ENCODE peak calls at places on chromosome 2, in seven cellular contexts. S is caudate nucleus; B is activated CD8-positive, alpha-beta memory T cell treated with anti-CD3 and anti-CD28 coated beads for 4 hours; E is activated naive CD8-positive, alpha-beta T cell treated with anti-CD3 and anti-CD28 coated beads, Interleukin-2, amount 50 U/mL, for 16 hours; D is choroid plexus epithelial cell; A is endothelial cell; K is HTR-8/SVneo. L is an unnamed sample.

GRCh38 chr2:61356958-61357350 is 113.9 kb downstream of the USP34 start:
- DNase-seq in B (no peak), A (no peak), S (no peak), E (no peak), K (no peak), D (peak), L (no peak)

GRCh38 chr2:55419236-55419513 is 481 bp downstream of the CCDC88A start:
- DNase-seq in K (no peak), E (no peak), D (no peak), S (no peak), A (no peak), B (no peak), L (no peak)

GRCh38 chr2:221450280-221450679 is 121.8 kb downstream of the EPHA4 start:
- DNase-seq in E (no peak), D (no peak), S (no peak), B (no peak), A (no peak), K (no peak), L (no peak)

GRCh38 chr2:166365803-166366420 is 9.8 kb downstream of the SCN9A start:
- DNase-seq in A (no peak), S (no peak), K (no peak), E (no peak), B (no peak), D (no peak), L (no peak)

GRCh38 chr2:43636616-43637015 is 444 bp upstream of the PLEKHH2 start:
- DNase-seq in S (no peak), K (no peak), D (no peak), E (no peak), A (no peak), B (no peak), L (peak)

GRCh38 chr2:108145551-108145950 is 94.2 kb upstream of the SULT1C3 start:
- DNase-seq in K (no peak), E (no peak), B (no peak), D (no peak), A (no peak), S (no peak), L (no peak)

GRCh38 chr2:233426619-233427342 is 72.5 kb downstream of the DGKD start:
- DNase-seq in E (peak), D (peak), A (no peak), S (no peak), K (no peak), B (peak), L (peak)

GRCh38 chr2:81870119-81870518 is 1565.6 kb upstream of the LRRTM1 start:
- DNase-seq in E (no peak), B (no peak), S (no peak), K (no peak), A (no peak), D (no peak), L (no peak)

GRCh38 chr2:5493256-5493655 is 198.9 kb upstream of the SOX11 start:
- DNase-seq in B (no peak), A (no peak), D (no peak), E (no peak), K (no peak), S (no peak), L (no peak)

GRCh38 chr2:229164545-229165249 is 106.4 kb downstream of the PID1 start:
- DNase-seq in K (no peak), E (no peak), D (peak), B (no peak), A (no peak), S (no peak), L (no peak)

GRCh38 chr2:136242687-136243277 is 124.8 kb upstream of the CXCR4 start:
- DNase-seq in K (no peak), B (peak), A (no peak), E (no peak), S (no peak), D (peak), L (peak)

GRCh38 chr2:144131042-144131441 is 388.9 kb downstream of the ZEB2 start:
- DNase-seq in K (no peak), A (no peak), D (peak), S (no peak), E (no peak), B (no peak), L (no peak)

GRCh38 chr2:8154936-8155335 is 526.9 kb upstream of the ID2 start:
- DNase-seq in S (no peak), D (no peak), B (no peak), A (no peak), K (no peak), E (no peak), L (peak)

GRCh38 chr2:42360890-42361727 is at the start of gene COX7A2L:
- DNase-seq in E (peak), D (peak), K (peak), B (peak), S (peak), A (peak), L (peak)

GRCh38 chr2:191923652-191923997 is 76.7 kb upstream of the CAVIN2 start:
- DNase-seq in K (no peak), B (no peak), E (no peak), D (no peak), S (no peak), A (no peak), L (no peak)

GRCh38 chr2:172256886-172257285 is 154.2 kb upstream of the DLX2 start:
- DNase-seq in D (no peak), B (no peak), K (no peak), E (no peak), S (no peak), A (no peak), L (no peak)

GRCh38 chr2:127646487-127647241 is 711 bp downstream of the GPR17 start:
- DNase-seq in B (no peak), E (no peak), S (no peak), K (no peak), D (no peak), A (no peak), L (no peak)

GRCh38 chr2:22992446-22992845 is 392.5 kb upstream of the KLHL29 start:
- DNase-seq in B (no peak), A (no peak), E (no peak), D (no peak), K (no peak), S (no peak), L (no peak)

GRCh38 chr2:11004206-11004605 is 92.5 kb downstream of the KCNF1 start:
- DNase-seq in S (no peak), A (no peak), E (no peak), K (peak), D (peak), B (no peak), L (no peak)

GRCh38 chr2:97950329-97951154 is 45.2 kb downstream of the TMEM131 start:
- DNase-seq in A (no peak), B (no peak), S (no peak), E (no peak), D (peak), K (peak), L (no peak)

GRCh38 chr2:68193144-68193543 is 35.5 kb downstream of the PNO1 start:
- DNase-seq in D (peak), A (no peak), B (no peak), K (no peak), S (no peak), E (no peak), L (no peak)

GRCh38 chr2:218879881-218880748 is 537 bp upstream of the WNT10A start:
- DNase-seq in B (peak), K (no peak), D (no peak), E (peak), A (no peak), S (no peak), L (peak)

GRCh38 chr2:43321446-43321845 is 95.0 kb upstream of the ZFP36L2 start:
- DNase-seq in A (no peak), S (no peak), K (no peak), E (no peak), D (no peak), B (no peak), L (no peak)

GRCh38 chr2:23058435-23058834 is 326.5 kb upstream of the KLHL29 start:
- DNase-seq in S (no peak), D (no peak), A (no peak), K (no peak), E (no peak), B (no peak), L (no peak)

GRCh38 chr2:42753188-42753813 is 10.6 kb downstream of the OXER1 start:
- DNase-seq in E (no peak), K (no peak), S (no peak), D (no peak), B (no peak), A (no peak), L (no peak)

GRCh38 chr2:152222975-152223638 is 47.5 kb upstream of the STAM2 start:
- DNase-seq in B (no peak), E (no peak), K (peak), A (no peak), D (peak), S (no peak), L (no peak)

GRCh38 chr2:28821295-28821958 is 10.8 kb downstream of the SPDYA start:
- DNase-seq in A (peak), K (peak), S (no peak), B (peak), E (peak), D (peak), L (peak)

GRCh38 chr2:186274936-186275575 is 211.0 kb upstream of the ZC3H15 start:
- DNase-seq in A (no peak), E (no peak), B (no peak), K (peak), D (peak), S (no peak), L (no peak)

GRCh38 chr2:62524293-62524941 is 18.4 kb upstream of the TMEM17 start:
- DNase-seq in S (no peak), A (no peak), E (no peak), D (no peak), K (no peak), B (no peak), L (no peak)

GRCh38 chr2:151350579-151351195 is 6.7 kb upstream of the TNFAIP6 start:
- DNase-seq in K (no peak), D (no peak), S (no peak), A (no peak), E (no peak), B (no peak), L (no peak)